ENCODE peak calls at places on chromosomes 5 and 9, in six cellular contexts. F is transverse colon, X is sigmoid colon, Z is suprapubic skin, W is SK-N-SH, Q is H1. H is an unnamed sample.

GRCh38 chr5:137617806-137618205 is 118.1 kb downstream of the KLHL3 start:
- DNase-seq in F (no peak), X (no peak), Z (no peak), W (no peak), Q (no peak), H (no peak)

GRCh38 chr9:134377976-134378375 is 51.7 kb downstream of the RXRA start:
- DNase-seq in F (peak), X (peak), Z (peak), W (peak), Q (no peak), H (peak)

GRCh38 chr5:96080557-96080956 is 118.9 kb upstream of the ELL2 start:
- DNase-seq in F (no peak), X (no peak), Z (no peak), W (no peak), Q (no peak), H (no peak)

GRCh38 chr5:95712347-95712958 is 18.7 kb upstream of the RHOBTB3 start:
- DNase-seq in F (no peak), X (no peak), Z (no peak), W (peak), Q (no peak), H (no peak)

GRCh38 chr5:172760136-172760535 is 10.9 kb downstream of the DUSP1 start:
- DNase-seq in F (no peak), X (no peak), Z (no peak), W (no peak), Q (no peak), H (no peak)

GRCh38 chr5:134965271-134965825 is 2.4 kb upstream of the CATSPER3 start:
- DNase-seq in F (no peak), X (no peak), Z (no peak), W (no peak), Q (no peak), H (no peak)

GRCh38 chr9:93035821-93036351 is 22.6 kb upstream of the SUSD3 start:
- DNase-seq in F (no peak), X (no peak), Z (no peak), W (no peak), Q (no peak), H (no peak)

GRCh38 chr9:34650816-34651215 is 1.2 kb upstream of the IL11RA start:
- DNase-seq in F (no peak), X (no peak), Z (no peak), W (peak), Q (no peak), H (no peak)

GRCh38 chr5:148999741-149000140 is 63.1 kb downstream of the SH3TC2 start:
- DNase-seq in F (no peak), X (no peak), Z (no peak), W (no peak), Q (no peak), H (no peak)

GRCh38 chr5:36769129-36769528 is 107.4 kb upstream of the NIPBL start:
- DNase-seq in F (no peak), X (no peak), Z (no peak), W (no peak), Q (no peak), H (no peak)

GRCh38 chr9:122218070-122218884 is 10.5 kb downstream of the LHX6 start:
- DNase-seq in F (no peak), X (no peak), Z (no peak), W (no peak), Q (no peak), H (no peak)

DNA sequence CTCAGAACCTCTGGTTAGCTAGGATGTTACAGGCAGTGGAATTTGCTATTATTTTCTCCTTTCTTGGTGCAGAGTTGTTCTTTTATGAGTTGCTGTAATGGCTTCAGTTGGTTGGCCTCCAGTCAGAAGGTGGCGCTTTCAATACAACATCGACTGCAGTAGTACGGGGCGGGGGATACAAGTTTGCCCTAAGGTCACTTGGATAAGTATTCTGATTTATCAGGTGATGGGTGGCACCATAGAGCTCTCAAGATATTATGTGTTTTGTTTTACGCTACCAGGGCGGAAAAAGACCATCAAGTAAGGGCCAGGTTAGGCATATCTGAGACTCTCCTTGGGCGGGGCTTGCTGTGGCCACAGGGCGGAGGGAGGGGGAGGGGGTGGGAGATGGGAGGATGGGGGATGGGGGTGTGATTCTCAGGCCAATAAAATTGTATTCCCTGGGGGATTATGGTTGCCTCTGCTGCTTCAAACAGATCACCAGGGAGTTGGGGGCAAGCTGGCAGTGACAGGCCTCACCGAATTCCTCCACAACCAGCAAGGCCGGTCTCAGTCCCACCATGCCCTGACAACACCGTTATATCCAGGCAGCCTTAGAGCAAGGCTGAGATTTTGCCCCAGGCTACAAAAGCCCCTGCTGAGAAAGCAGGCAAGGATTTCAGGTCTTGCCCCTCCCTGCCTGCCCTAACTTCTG is 15.9 kb upstream of the RNF38 start:
- DNase-seq in F (no peak), X (no peak), Z (no peak), W (no peak), Q (peak), H (no peak)
- TF ChIP-seq POLR2AphosphoS5 in F (no peak), X (no peak), Z (no peak), W (no peak), Q (peak), H (no peak)

GRCh38 chr5:81513982-81514381 is 120.0 kb upstream of the ACOT12 start:
- DNase-seq in F (no peak), X (no peak), Z (no peak), W (no peak), Q (no peak), H (no peak)
- TF ChIP-seq CTCF in F (peak), X (no peak), Z (no peak), W (peak), Q (no peak), H (no peak)

GRCh38 chr5:40486437-40487270 is 193.1 kb upstream of the PTGER4 start:
- DNase-seq in F (no peak), X (no peak), Z (no peak), W (no peak), Q (no peak), H (no peak)

GRCh38 chr5:40494631-40495030 is 185.1 kb upstream of the PTGER4 start:
- DNase-seq in F (no peak), X (no peak), Z (no peak), W (no peak), Q (no peak), H (no peak)

GRCh38 chr5:40495172-40495699 is 184.5 kb upstream of the PTGER4 start:
- DNase-seq in F (no peak), X (no peak), Z (no peak), W (no peak), Q (no peak), H (peak)

GRCh38 chr5:40485021-40485998 is 194.4 kb upstream of the PTGER4 start:
- DNase-seq in F (no peak), X (no peak), Z (no peak), W (no peak), Q (no peak), H (no peak)

DNA sequence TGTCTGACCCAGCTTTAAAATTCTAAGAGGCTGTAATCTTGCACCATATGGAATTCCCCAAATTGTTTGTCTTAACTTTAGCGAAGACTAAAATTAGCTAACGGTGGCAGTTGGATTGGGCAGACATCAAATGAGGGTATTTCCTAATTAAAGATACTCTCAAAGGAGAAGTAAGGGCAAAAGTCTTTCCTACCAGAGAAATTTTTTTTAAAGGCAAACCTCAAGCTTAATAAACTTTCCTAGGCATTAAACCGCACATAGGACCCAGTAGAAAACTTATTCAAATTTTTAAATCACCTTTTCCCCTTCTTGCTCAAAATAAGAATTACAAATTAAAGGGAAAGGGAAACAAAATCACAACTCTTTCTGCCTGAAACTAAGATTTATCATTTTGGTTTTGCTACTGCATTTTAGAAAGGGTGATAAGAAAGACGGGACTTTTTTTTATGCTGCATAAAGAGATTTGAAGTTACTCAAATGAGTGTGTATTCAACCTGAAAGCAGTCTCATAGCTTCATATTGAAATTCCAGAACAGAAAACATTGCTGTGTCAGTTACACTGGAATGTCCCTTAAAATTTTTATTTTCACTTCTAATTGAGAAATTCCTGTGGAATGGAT is 189.1 kb upstream of the PTGER4 start:
- DNase-seq in F (no peak), X (no peak), Z (no peak), W (no peak), Q (no peak), H (no peak)
- TF ChIP-seq EP300 in F (no peak), X (no peak), Z (no peak), W (no peak), Q (no peak), H (no peak)

GRCh38 chr5:38548064-38548759 is 8.2 kb downstream of the LIFR start:
- DNase-seq in F (no peak), X (no peak), Z (no peak), W (no peak), Q (no peak), H (no peak)
- TF ChIP-seq POLR2AphosphoS5 in F (no peak), X (no peak), Z (no peak), W (no peak), Q (no peak), H (no peak)

GRCh38 chr5:42951847-42952411 is 88.2 kb downstream of the ANXA2R start:
- DNase-seq in F (peak), X (no peak), Z (no peak), W (peak), Q (no peak), H (peak)

GRCh38 chr5:42950466-42951168 is 89.5 kb downstream of the ANXA2R start:
- DNase-seq in F (peak), X (peak), Z (no peak), W (peak), Q (no peak), H (no peak)

GRCh38 chr5:42953061-42953460 is 87.1 kb downstream of the ANXA2R start:
- DNase-seq in F (no peak), X (no peak), Z (no peak), W (no peak), Q (no peak), H (no peak)

GRCh38 chr5:42951169-42951846 is 88.8 kb downstream of the ANXA2R start:
- DNase-seq in F (peak), X (no peak), Z (no peak), W (peak), Q (no peak), H (peak)

DNA sequence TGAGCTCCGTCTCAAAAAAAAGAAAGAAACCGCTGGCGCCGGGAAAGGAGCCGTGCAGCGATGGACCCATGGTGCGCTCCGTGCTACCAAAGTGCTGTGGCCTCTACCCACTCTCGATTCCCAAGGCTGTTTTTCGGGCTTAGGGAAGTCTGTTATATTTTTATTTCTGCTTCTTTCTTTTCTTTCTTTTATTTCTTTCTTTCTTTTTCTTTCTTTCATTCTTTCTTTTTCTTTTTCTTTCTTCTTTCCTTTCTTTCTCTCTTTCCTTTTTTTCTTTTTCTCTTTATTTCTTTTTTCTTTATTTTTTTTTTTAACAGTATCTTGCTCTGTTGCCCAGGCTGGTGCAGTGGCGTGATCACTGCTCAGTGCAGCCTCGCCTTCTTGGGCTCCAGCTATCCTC is 87.5 kb downstream of the ANXA2R start:
- DNase-seq in F (no peak), X (no peak), Z (no peak), W (no peak), Q (no peak), H (no peak)
- TF ChIP-seq CTCF in F (no peak), X (no peak), Z (no peak), W (no peak), Q (no peak), H (no peak)

DNA sequence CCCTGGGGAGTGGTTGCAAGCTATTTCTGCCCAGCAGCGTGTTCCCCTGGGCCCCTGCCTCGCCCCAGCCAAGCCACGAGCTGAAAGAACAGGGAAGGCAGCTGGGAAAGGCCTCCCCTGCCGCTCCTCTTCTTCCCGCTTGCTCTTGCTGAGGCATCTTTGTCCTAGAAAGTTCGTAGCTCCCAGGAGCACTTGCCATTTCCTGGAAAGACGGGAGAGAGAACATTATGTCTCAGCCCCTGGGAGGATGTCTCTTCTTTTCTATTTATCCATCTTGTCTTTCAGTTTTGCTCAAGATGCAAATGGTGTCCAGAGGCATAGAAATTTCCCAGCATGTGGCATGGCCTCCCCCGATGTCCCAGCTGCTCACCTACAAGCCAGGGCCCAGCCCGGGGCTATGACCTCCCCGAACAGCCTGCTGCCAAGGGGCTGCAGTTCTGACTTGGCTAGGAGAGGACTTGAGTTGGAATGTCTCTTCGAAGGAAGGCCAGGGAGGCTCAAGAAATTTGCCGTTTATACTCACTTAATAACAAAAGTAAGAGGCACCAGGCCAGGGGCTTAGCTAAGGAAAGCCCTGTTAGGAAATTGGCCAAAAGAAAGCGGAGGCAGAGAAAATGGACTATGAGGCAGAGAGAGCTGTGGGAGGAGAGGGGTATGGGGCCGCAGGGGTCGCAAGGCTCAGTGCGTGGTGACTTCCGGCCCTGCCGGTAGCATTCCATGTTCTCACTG is 87.3 kb downstream of the LIFR start:
- DNase-seq in F (no peak), X (peak), Z (no peak), W (no peak), Q (no peak), H (no peak)
- TF ChIP-seq EP300 in F (peak), X (peak), Z (peak), W (no peak), Q (no peak), H (peak)

GRCh38 chr9:27203783-27204182 is 93.2 kb downstream of the EQTN start:
- DNase-seq in F (no peak), X (no peak), Z (no peak), W (no peak), Q (no peak), H (no peak)
- TF ChIP-seq POLR2AphosphoS5 in F (no peak), X (no peak), Z (no peak), W (no peak), Q (no peak), H (no peak)

GRCh38 chr5:11564716-11565115 is 339.5 kb downstream of the CTNND2 start:
- DNase-seq in F (no peak), X (no peak), Z (no peak), W (no peak), Q (no peak), H (peak)

GRCh38 chr5:11560915-11561697 is 343.1 kb downstream of the CTNND2 start:
- DNase-seq in F (no peak), X (no peak), Z (no peak), W (no peak), Q (no peak), H (no peak)

DNA sequence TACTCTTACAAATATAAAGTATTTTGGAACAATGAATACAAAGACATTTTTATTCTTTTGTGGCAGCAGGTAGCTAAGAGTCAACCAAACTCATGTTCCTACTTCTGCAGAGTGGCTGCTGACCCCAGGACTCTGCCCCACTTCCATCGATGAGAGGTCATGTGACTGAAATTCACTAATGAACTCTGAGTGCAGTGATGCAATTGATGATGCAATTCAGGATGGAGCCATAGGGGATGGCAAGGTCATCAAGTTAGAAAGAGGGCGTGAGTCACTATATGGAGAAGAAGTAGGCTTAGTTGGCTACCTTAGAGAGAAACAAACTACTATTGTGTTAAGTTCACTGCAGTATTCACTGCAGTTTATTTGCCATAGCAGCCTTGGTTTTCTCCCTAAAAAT is 340.4 kb downstream of the CTNND2 start:
- DNase-seq in F (no peak), X (no peak), Z (no peak), W (no peak), Q (no peak), H (no peak)
- TF ChIP-seq CTCF in F (no peak), X (no peak), Z (no peak), W (no peak), Q (no peak), H (no peak)

H was measured in upper lobe of left lung.